ENCODE peak calls at places on chromosomes 7 and 10, in nine cellular contexts. One of them, this sample, is unnamed.

GRCh38 chr7:116616555-116617059 is 55.4 kb upstream of the MET start:
- DNase-seq in cardiac muscle cell: peak
- DNase-seq in cardiac fibroblast: peak
- DNase-seq in B cell: no peak
- DNase-seq in heart right ventricle: no peak
- DNase-seq in HFF-Myc: no peak
- DNase-seq in WERI-Rb-1: no peak
- DNase-seq in fibroblast of the aortic adventitia: peak
- DNase-seq in endothelial cell: no peak
- DNase-seq in this sample: no peak

GRCh38 chr10:97336446-97336845 is 1.9 kb upstream of the FRAT2 start:
- DNase-seq in HFF-Myc: no peak
- DNase-seq in WERI-Rb-1: no peak
- DNase-seq in B cell: no peak
- DNase-seq in endothelial cell: no peak
- DNase-seq in cardiac fibroblast: peak
- DNase-seq in cardiac muscle cell: no peak
- DNase-seq in fibroblast of the aortic adventitia: no peak
- DNase-seq in heart right ventricle: no peak
- DNase-seq in this sample: no peak

GRCh38 chr10:47021850-47022249 is 110.6 kb downstream of the PTPN20 start:
- DNase-seq in cardiac muscle cell: no peak
- DNase-seq in cardiac fibroblast: no peak
- DNase-seq in fibroblast of the aortic adventitia: no peak
- DNase-seq in endothelial cell: peak
- DNase-seq in heart right ventricle: no peak
- DNase-seq in WERI-Rb-1: no peak
- DNase-seq in HFF-Myc: no peak
- DNase-seq in B cell: no peak
- DNase-seq in this sample: no peak

GRCh38 chr10:18523025-18523424 is 128.4 kb downstream of the NSUN6 start:
- DNase-seq in B cell: no peak
- DNase-seq in HFF-Myc: no peak
- DNase-seq in heart right ventricle: no peak
- DNase-seq in endothelial cell: no peak
- DNase-seq in cardiac fibroblast: peak
- DNase-seq in cardiac muscle cell: peak
- DNase-seq in WERI-Rb-1: no peak
- DNase-seq in fibroblast of the aortic adventitia: peak
- DNase-seq in this sample: no peak

GRCh38 chr7:83677180-83677866 is 28.4 kb upstream of the SEMA3E start:
- DNase-seq in HFF-Myc: peak
- DNase-seq in heart right ventricle: no peak
- DNase-seq in WERI-Rb-1: no peak
- DNase-seq in cardiac fibroblast: peak
- DNase-seq in cardiac muscle cell: peak
- DNase-seq in B cell: no peak
- DNase-seq in fibroblast of the aortic adventitia: peak
- DNase-seq in endothelial cell: no peak
- DNase-seq in this sample: no peak

GRCh38 chr7:67006966-67007365 is 10.3 kb downstream of the TYW1 start:
- DNase-seq in heart right ventricle: no peak
- DNase-seq in fibroblast of the aortic adventitia: no peak
- DNase-seq in cardiac muscle cell: no peak
- DNase-seq in cardiac fibroblast: no peak
- DNase-seq in endothelial cell: no peak
- DNase-seq in HFF-Myc: no peak
- DNase-seq in B cell: no peak
- DNase-seq in WERI-Rb-1: no peak
- DNase-seq in this sample: no peak

GRCh38 chr10:127474501-127474900 is 74.6 kb upstream of the NPS start:
- DNase-seq in cardiac fibroblast: no peak
- DNase-seq in heart right ventricle: no peak
- DNase-seq in B cell: no peak
- DNase-seq in endothelial cell: no peak
- DNase-seq in fibroblast of the aortic adventitia: no peak
- DNase-seq in HFF-Myc: no peak
- DNase-seq in WERI-Rb-1: no peak
- DNase-seq in cardiac muscle cell: no peak
- DNase-seq in this sample: no peak

GRCh38 chr7:156234666-156235494 is 405.7 kb upstream of the RNF32 start:
- DNase-seq in cardiac muscle cell: no peak
- DNase-seq in heart right ventricle: no peak
- DNase-seq in endothelial cell: no peak
- DNase-seq in B cell: no peak
- DNase-seq in fibroblast of the aortic adventitia: no peak
- DNase-seq in cardiac fibroblast: no peak
- DNase-seq in HFF-Myc: no peak
- DNase-seq in WERI-Rb-1: no peak
- DNase-seq in this sample: no peak

GRCh38 chr10:13617146-13617545 is 30.4 kb downstream of the PRPF18 start:
- DNase-seq in endothelial cell: no peak
- DNase-seq in B cell: no peak
- DNase-seq in cardiac muscle cell: no peak
- DNase-seq in HFF-Myc: no peak
- DNase-seq in cardiac fibroblast: no peak
- DNase-seq in fibroblast of the aortic adventitia: no peak
- DNase-seq in heart right ventricle: no peak
- DNase-seq in WERI-Rb-1: no peak
- DNase-seq in this sample: no peak

GRCh38 chr7:117715784-117716445 is 157.3 kb downstream of the CTTNBP2 start:
- DNase-seq in B cell: no peak
- DNase-seq in fibroblast of the aortic adventitia: peak
- DNase-seq in HFF-Myc: peak
- DNase-seq in cardiac muscle cell: peak
- DNase-seq in heart right ventricle: no peak
- DNase-seq in cardiac fibroblast: peak
- DNase-seq in WERI-Rb-1: peak
- DNase-seq in endothelial cell: peak
- DNase-seq in this sample: peak

GRCh38 chr10:339038-339391 is 203.8 kb downstream of the ZMYND11 start:
- DNase-seq in B cell: no peak
- DNase-seq in endothelial cell: no peak
- DNase-seq in HFF-Myc: no peak
- DNase-seq in heart right ventricle: no peak
- DNase-seq in fibroblast of the aortic adventitia: peak
- DNase-seq in WERI-Rb-1: no peak
- DNase-seq in cardiac fibroblast: no peak
- DNase-seq in cardiac muscle cell: no peak
- DNase-seq in this sample: no peak

GRCh38 chr7:77788327-77788902 is 9.8 kb downstream of the TMEM60 start:
- DNase-seq in cardiac muscle cell: no peak
- DNase-seq in cardiac fibroblast: no peak
- DNase-seq in WERI-Rb-1: no peak
- DNase-seq in endothelial cell: no peak
- DNase-seq in fibroblast of the aortic adventitia: no peak
- DNase-seq in heart right ventricle: no peak
- DNase-seq in B cell: no peak
- DNase-seq in HFF-Myc: no peak
- DNase-seq in this sample: no peak

GRCh38 chr7:127514499-127514898 is 70.9 kb downstream of the GCC1 start:
- DNase-seq in fibroblast of the aortic adventitia: peak
- DNase-seq in B cell: peak
- DNase-seq in cardiac fibroblast: peak
- DNase-seq in endothelial cell: no peak
- DNase-seq in HFF-Myc: peak
- DNase-seq in cardiac muscle cell: peak
- DNase-seq in heart right ventricle: no peak
- DNase-seq in WERI-Rb-1: peak
- DNase-seq in this sample: peak

GRCh38 chr10:93999401-93999851 is 5.7 kb downstream of the PLCE1 start:
- DNase-seq in cardiac muscle cell: peak
- DNase-seq in HFF-Myc: no peak
- DNase-seq in WERI-Rb-1: no peak
- DNase-seq in endothelial cell: no peak
- DNase-seq in fibroblast of the aortic adventitia: peak
- DNase-seq in B cell: no peak
- DNase-seq in cardiac fibroblast: peak
- DNase-seq in heart right ventricle: peak
- DNase-seq in this sample: no peak

DNA sequence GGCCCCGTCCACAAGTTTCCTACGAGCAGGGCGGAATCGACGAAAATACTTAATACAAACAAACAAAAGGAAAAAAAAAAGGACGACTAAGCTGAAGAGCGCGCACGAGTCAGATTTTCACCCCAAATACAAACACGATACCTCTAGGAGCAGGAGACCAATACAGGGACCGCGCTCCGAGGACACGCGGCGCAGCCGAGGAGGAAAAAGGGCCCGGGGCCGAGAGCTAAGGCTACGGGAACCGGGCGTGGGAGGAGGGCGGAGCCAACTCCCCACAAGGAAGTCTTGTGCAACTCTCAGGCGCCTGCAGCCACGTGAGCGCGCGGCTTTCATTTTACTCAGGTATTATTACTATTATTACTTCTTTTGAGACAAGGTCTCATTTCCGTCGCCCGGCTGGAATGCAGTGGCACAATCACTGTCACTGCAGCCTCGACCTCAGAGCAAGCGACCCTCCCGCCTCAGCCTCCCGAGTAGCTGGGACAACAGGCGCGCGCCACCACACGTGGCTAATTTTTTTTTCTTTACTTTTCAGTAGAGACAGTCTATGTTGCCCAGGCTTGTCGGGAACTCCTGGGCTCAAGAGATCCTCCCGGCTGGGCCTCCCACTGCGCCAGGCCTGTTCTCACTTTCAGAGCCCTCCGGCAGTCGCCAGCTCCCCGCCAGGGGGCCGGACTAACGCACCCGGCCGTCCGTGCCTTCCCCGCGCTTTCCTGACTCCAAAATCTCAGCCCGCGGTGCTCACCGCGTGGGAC is 1.2 kb downstream of the HNRNPF start:
- DNase-seq in WERI-Rb-1: peak
- DNase-seq in endothelial cell: peak
- DNase-seq in cardiac fibroblast: peak
- DNase-seq in B cell: peak
- DNase-seq in HFF-Myc: peak
- DNase-seq in heart right ventricle: peak
- DNase-seq in fibroblast of the aortic adventitia: peak
- DNase-seq in cardiac muscle cell: peak
- DNase-seq in this sample: peak
- TF ChIP-seq CTCF in WERI-Rb-1: peak
- TF ChIP-seq CTCF in endothelial cell: peak
- TF ChIP-seq CTCF in cardiac fibroblast: peak
- TF ChIP-seq CTCF in B cell: peak
- TF ChIP-seq CTCF in HFF-Myc: peak
- TF ChIP-seq CTCF in heart right ventricle: peak
- TF ChIP-seq CTCF in fibroblast of the aortic adventitia: peak
- TF ChIP-seq CTCF in cardiac muscle cell: peak
- TF ChIP-seq CTCF in this sample: peak

GRCh38 chr10:49024484-49024883 is 84.8 kb upstream of the LRRC18 start:
- DNase-seq in heart right ventricle: no peak
- DNase-seq in B cell: no peak
- DNase-seq in endothelial cell: no peak
- DNase-seq in fibroblast of the aortic adventitia: peak
- DNase-seq in cardiac fibroblast: no peak
- DNase-seq in cardiac muscle cell: no peak
- DNase-seq in WERI-Rb-1: no peak
- DNase-seq in HFF-Myc: no peak
- DNase-seq in this sample: no peak

GRCh38 chr10:49023752-49024151 is 84.1 kb upstream of the LRRC18 start:
- DNase-seq in heart right ventricle: no peak
- DNase-seq in HFF-Myc: no peak
- DNase-seq in endothelial cell: no peak
- DNase-seq in cardiac fibroblast: peak
- DNase-seq in B cell: no peak
- DNase-seq in fibroblast of the aortic adventitia: peak
- DNase-seq in cardiac muscle cell: peak
- DNase-seq in WERI-Rb-1: no peak
- DNase-seq in this sample: no peak

GRCh38 chr10:49025347-49025983 is 85.8 kb upstream of the LRRC18 start:
- DNase-seq in cardiac muscle cell: no peak
- DNase-seq in WERI-Rb-1: no peak
- DNase-seq in B cell: no peak
- DNase-seq in fibroblast of the aortic adventitia: no peak
- DNase-seq in heart right ventricle: no peak
- DNase-seq in cardiac fibroblast: no peak
- DNase-seq in endothelial cell: no peak
- DNase-seq in HFF-Myc: no peak
- DNase-seq in this sample: no peak

GRCh38 chr10:49029666-49030065 is 85.7 kb downstream of the VSTM4 start:
- DNase-seq in heart right ventricle: no peak
- DNase-seq in cardiac muscle cell: no peak
- DNase-seq in endothelial cell: no peak
- DNase-seq in cardiac fibroblast: no peak
- DNase-seq in HFF-Myc: no peak
- DNase-seq in B cell: no peak
- DNase-seq in fibroblast of the aortic adventitia: no peak
- DNase-seq in WERI-Rb-1: no peak
- DNase-seq in this sample: no peak

GRCh38 chr10:49028639-49029038 is 86.7 kb downstream of the VSTM4 start:
- DNase-seq in cardiac muscle cell: no peak
- DNase-seq in cardiac fibroblast: no peak
- DNase-seq in B cell: no peak
- DNase-seq in HFF-Myc: no peak
- DNase-seq in fibroblast of the aortic adventitia: no peak
- DNase-seq in WERI-Rb-1: no peak
- DNase-seq in endothelial cell: no peak
- DNase-seq in heart right ventricle: no peak
- DNase-seq in this sample: no peak
- TF ChIP-seq CTCF in cardiac muscle cell: no peak
- TF ChIP-seq CTCF in cardiac fibroblast: no peak
- TF ChIP-seq CTCF in B cell: no peak
- TF ChIP-seq CTCF in HFF-Myc: no peak
- TF ChIP-seq CTCF in fibroblast of the aortic adventitia: no peak
- TF ChIP-seq CTCF in WERI-Rb-1: no peak
- TF ChIP-seq CTCF in endothelial cell: no peak
- TF ChIP-seq CTCF in heart right ventricle: no peak
- TF ChIP-seq CTCF in this sample: no peak

DNA sequence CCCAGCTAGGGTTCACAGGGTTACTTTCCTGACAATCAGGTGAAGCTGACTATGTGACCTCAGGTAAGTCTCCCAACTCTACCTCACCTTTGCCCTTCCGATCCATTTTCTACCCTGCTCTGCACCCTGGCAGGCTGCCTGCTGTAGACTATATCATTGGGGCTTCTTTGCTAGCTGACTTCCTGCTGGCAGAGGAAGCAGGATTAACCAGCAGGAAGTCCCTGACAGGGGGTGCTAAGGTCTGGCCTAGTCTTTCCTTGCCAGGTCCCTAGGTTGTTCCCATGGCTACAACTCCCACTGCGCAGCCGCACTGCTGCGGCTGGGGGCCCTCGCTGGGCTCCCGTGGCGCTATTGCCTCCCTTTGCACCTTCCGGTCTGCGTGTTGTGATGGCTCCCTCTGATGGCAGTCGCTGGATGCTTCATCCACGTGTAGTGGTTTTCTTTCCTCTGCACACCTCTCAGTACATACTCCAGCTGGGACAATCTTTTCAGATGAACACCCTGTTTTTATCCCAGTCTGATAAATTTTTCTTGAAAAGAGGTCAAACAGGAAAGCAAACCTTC is 365.9 kb downstream of the REEP3 start:
- DNase-seq in WERI-Rb-1: no peak
- DNase-seq in B cell: no peak
- DNase-seq in HFF-Myc: no peak
- DNase-seq in endothelial cell: peak
- DNase-seq in cardiac muscle cell: peak
- DNase-seq in fibroblast of the aortic adventitia: no peak
- DNase-seq in heart right ventricle: no peak
- DNase-seq in cardiac fibroblast: no peak
- DNase-seq in this sample: no peak
- TF ChIP-seq CTCF in WERI-Rb-1: peak
- TF ChIP-seq CTCF in B cell: no peak
- TF ChIP-seq CTCF in HFF-Myc: peak
- TF ChIP-seq CTCF in endothelial cell: no peak
- TF ChIP-seq CTCF in cardiac muscle cell: peak
- TF ChIP-seq CTCF in fibroblast of the aortic adventitia: no peak
- TF ChIP-seq CTCF in heart right ventricle: no peak
- TF ChIP-seq CTCF in cardiac fibroblast: peak
- TF ChIP-seq CTCF in this sample: no peak

GRCh38 chr10:100327007-100327700 is 2.9 kb downstream of the PKD2L1 start:
- DNase-seq in cardiac fibroblast: peak
- DNase-seq in HFF-Myc: no peak
- DNase-seq in heart right ventricle: no peak
- DNase-seq in WERI-Rb-1: peak
- DNase-seq in B cell: peak
- DNase-seq in endothelial cell: no peak
- DNase-seq in fibroblast of the aortic adventitia: peak
- DNase-seq in cardiac muscle cell: peak
- DNase-seq in this sample: peak
- TF ChIP-seq CTCF in cardiac fibroblast: no peak
- TF ChIP-seq CTCF in HFF-Myc: no peak
- TF ChIP-seq CTCF in heart right ventricle: no peak
- TF ChIP-seq CTCF in WERI-Rb-1: no peak
- TF ChIP-seq CTCF in B cell: no peak
- TF ChIP-seq CTCF in endothelial cell: no peak
- TF ChIP-seq CTCF in fibroblast of the aortic adventitia: no peak
- TF ChIP-seq CTCF in cardiac muscle cell: no peak
- TF ChIP-seq CTCF in this sample: no peak